ENCODE peak calls at places on chromosomes 16 and 17, in four cellular contexts. I is nephron progenitor cell, S is BE2C, B is T-helper 2 cell. R is an unnamed sample.

GRCh38 chr17:31834448-31834847 is 24.6 kb downstream of the COPRS start:
- DNase-seq in I (no peak), S (no peak), B (no peak), R (no peak)

GRCh38 chr17:11351479-11351878 is 110.5 kb downstream of the SHISA6 start:
- DNase-seq in I (no peak), S (no peak), B (no peak), R (no peak)

GRCh38 chr17:41702712-41703111 is 9.4 kb upstream of the GAST start:
- DNase-seq in I (no peak), S (no peak), B (no peak), R (no peak)

GRCh38 chr17:31508310-31509094 is 117.0 kb downstream of the RAB11FIP4 start:
- DNase-seq in I (no peak), S (no peak), B (no peak), R (peak)

GRCh38 chr16:85238233-85238647 is 126.0 kb upstream of the CIBAR2 start:
- DNase-seq in I (peak), S (peak), B (no peak), R (no peak)

GRCh38 chr16:47887496-47887895 is 268.3 kb downstream of the ABCC12 start:
- DNase-seq in I (peak), S (no peak), B (no peak), R (no peak)

GRCh38 chr17:61997649-61998048 is 67.4 kb downstream of the MED13 start:
- DNase-seq in I (no peak), S (no peak), B (no peak), R (no peak)

GRCh38 chr16:19604911-19605310 is 49.4 kb downstream of the VPS35L start:
- DNase-seq in I (no peak), S (no peak), B (no peak), R (no peak)

GRCh38 chr17:75758131-75758905 is 6.7 kb downstream of the GALK1 start:
- DNase-seq in I (no peak), S (no peak), B (no peak), R (no peak)

GRCh38 chr17:72270530-72270929 is 149.7 kb downstream of the SOX9 start:
- DNase-seq in I (no peak), S (peak), B (no peak), R (no peak)

GRCh38 chr17:1515640-1516402 is 591 bp downstream of the INPP5K start:
- DNase-seq in I (peak), S (peak), B (no peak), R (peak)

GRCh38 chr17:44761932-44762810 is 3.4 kb downstream of the ADAM11 start:
- DNase-seq in I (no peak), S (no peak), B (no peak), R (no peak)

GRCh38 chr16:64951193-64951592 is 170.7 kb downstream of the CDH11 start:
- DNase-seq in I (no peak), S (no peak), B (no peak), R (no peak)

GRCh38 chr16:85958731-85959130 is 59.8 kb downstream of the IRF8 start:
- DNase-seq in I (no peak), S (no peak), B (no peak), R (no peak)

GRCh38 chr17:44759096-44759915 is 518 bp downstream of the ADAM11 start:
- DNase-seq in I (peak), S (no peak), B (no peak), R (no peak)

GRCh38 chr17:70353408-70354092 is 184.2 kb downstream of the KCNJ2 start:
- DNase-seq in I (no peak), S (no peak), B (no peak), R (no peak)

GRCh38 chr17:27808629-27809028 is 8.3 kb upstream of the NOS2 start:
- DNase-seq in I (no peak), S (no peak), B (no peak), R (no peak)

GRCh38 chr17:75152971-75153853 is 1.1 kb downstream of the JPT1 start:
- DNase-seq in I (peak), S (peak), B (no peak), R (peak)

GRCh38 chr17:33964344-33964979 is 290.6 kb upstream of the CCL2 start:
- DNase-seq in I (no peak), S (no peak), B (no peak), R (no peak)

GRCh38 chr16:64450170-64450569 is 671.7 kb downstream of the CDH11 start:
- DNase-seq in I (no peak), S (no peak), B (no peak), R (no peak)

GRCh38 chr16:2585651-2586081 is 47.8 kb downstream of the PDPK1 start:
- DNase-seq in I (no peak), S (no peak), B (no peak), R (no peak)

GRCh38 chr17:50181601-50182345 is 16.0 kb downstream of the SGCA start:
- DNase-seq in I (no peak), S (no peak), B (no peak), R (no peak)

GRCh38 chr17:69314246-69315030 is 12.5 kb downstream of the ABCA5 start:
- DNase-seq in I (no peak), S (no peak), B (no peak), R (no peak)

GRCh38 chr17:45282683-45283644 is 21.1 kb upstream of the SPATA32 start:
- DNase-seq in I (no peak), S (no peak), B (no peak), R (no peak)

GRCh38 chr17:41695954-41696720 is 7.5 kb downstream of the EIF1 start:
- DNase-seq in I (peak), S (peak), B (peak), R (peak)

GRCh38 chr16:79656537-79657115 is 56.1 kb upstream of the MAF start:
- DNase-seq in I (no peak), S (no peak), B (no peak), R (no peak)

GRCh38 chr16:67563708-67564468 is 1.6 kb downstream of the CTCF start:
- DNase-seq in I (no peak), S (no peak), B (no peak), R (no peak)

GRCh38 chr16:72739577-72739976 is 308.4 kb downstream of the ZFHX3 start:
- DNase-seq in I (no peak), S (no peak), B (no peak), R (no peak)

GRCh38 chr17:51351890-51352289 is 91.5 kb downstream of the UTP18 start:
- DNase-seq in I (no peak), S (no peak), B (no peak), R (no peak)

GRCh38 chr16:47142469-47143328 is 1.0 kb downstream of the NETO2 start:
- DNase-seq in I (peak), S (peak), B (no peak), R (peak)

GRCh38 chr17:73576556-73576955 is 67.7 kb downstream of the SDK2 start:
- DNase-seq in I (no peak), S (no peak), B (no peak), R (no peak)

GRCh38 chr16:68732741-68733399 is 4.2 kb upstream of the CDH1 start:
- DNase-seq in I (no peak), S (no peak), B (no peak), R (no peak)

GRCh38 chr17:21039839-21040575 is 2.8 kb downstream of the USP22 start:
- DNase-seq in I (no peak), S (no peak), B (no peak), R (no peak)

GRCh38 chr16:71894229-71894920 is 956 bp upstream of the IST1 start:
- DNase-seq in I (peak), S (peak), B (no peak), R (peak)

GRCh38 chr16:29312835-29313558 is 93.5 kb downstream of the NPIPB11 start:
- DNase-seq in I (peak), S (peak), B (no peak), R (no peak)

GRCh38 chr17:18038149-18038850 is 668 bp downstream of the ATPAF2 start:
- DNase-seq in I (no peak), S (no peak), B (no peak), R (no peak)

GRCh38 chr16:27240948-27241531 is 27.5 kb downstream of the NSMCE1 start:
- DNase-seq in I (no peak), S (no peak), B (no peak), R (no peak)

R was measured in stimulated activated effector memory CD8-positive, alpha-beta T cell treated with anti-CD3 and anti-CD28 coated beads, Interleukin-12 subunit alpha, Interleukin-12 subunit beta, amount 100 ng/mL, for 72 hours.